ENCODE peak calls at places on chromosome 3, in ten cellular contexts. U, K, B, A, M, S, V, P, D and Q are unnamed samples.

GRCh38 chr3:149198611-149199010 is 23.0 kb downstream of the CP start:
- DNase-seq in K (no peak), D (no peak), V (no peak), A (no peak), B (no peak), U (no peak), P (no peak), M (no peak), S (no peak), Q (no peak)

GRCh38 chr3:12750223-12750622 is 8.8 kb downstream of the TMEM40 start:
- DNase-seq in D (no peak), P (no peak), S (peak; percentile 11), B (peak; percentile 47), A (no peak), V (peak; percentile 72), U (no peak), K (no peak), M (peak; percentile 24), Q (no peak)

GRCh38 chr3:55322649-55323048 is 164.5 kb downstream of the WNT5A start:
- DNase-seq in A (no peak), S (no peak), D (no peak), B (no peak), K (no peak), U (no peak), V (no peak), M (no peak), P (no peak), Q (no peak)

GRCh38 chr3:87793322-87793877 is 265.4 kb downstream of the CGGBP1 start:
- DNase-seq in A (no peak), P (no peak), V (no peak), D (no peak), B (no peak), M (no peak), U (no peak), S (no peak), K (no peak), Q (no peak)

GRCh38 chr3:126337980-126338651 is 19.1 kb downstream of the KLF15 start:
- DNase-seq in M (no peak), P (peak; percentile 39), S (no peak), A (peak; percentile 61), K (no peak), V (no peak), B (no peak), D (no peak), U (peak; percentile 64), Q (no peak)

GRCh38 chr3:14555835-14556234 is 15.7 kb upstream of the GRIP2 start:
- DNase-seq in K (no peak), D (no peak), V (peak; percentile 64), U (no peak), M (no peak), B (no peak), A (no peak), S (peak; percentile 20), P (no peak), Q (no peak)

GRCh38 chr3:187286467-187287059 is 5.0 kb downstream of the MASP1 start:
- DNase-seq in S (no peak), K (no peak), P (no peak), M (no peak), V (no peak), U (no peak), B (no peak), D (no peak), A (no peak), Q (no peak)

GRCh38 chr3:100915706-100916105 is 77.5 kb downstream of the ABI3BP start:
- DNase-seq in D (no peak), V (no peak), U (no peak), K (no peak), S (no peak), M (no peak), A (no peak), B (no peak), P (no peak), Q (no peak)

GRCh38 chr3:132321321-132321720 is 4.1 kb downstream of the ACP3 start:
- DNase-seq in D (no peak), S (no peak), K (no peak), A (no peak), V (peak; percentile 54), U (no peak), B (no peak), M (no peak), P (no peak), Q (no peak)

GRCh38 chr3:189636048-189636447 is 4.9 kb downstream of the TP63 start:
- DNase-seq in K (no peak), P (no peak), D (no peak), V (no peak), M (no peak), S (no peak), U (no peak), A (no peak), B (no peak), Q (no peak)

GRCh38 chr3:46135475-46135874 is 72.6 kb downstream of the CCR1 start:
- DNase-seq in A (no peak), V (no peak), S (no peak), M (no peak), D (no peak), K (no peak), B (no peak), P (no peak), U (no peak), Q (no peak)

GRCh38 chr3:58635371-58636285 is 30.9 kb downstream of the FAM3D start:
- DNase-seq in B (no peak), U (no peak), V (no peak), K (no peak), M (no peak), A (no peak), P (no peak), S (no peak), D (peak; percentile 37), Q (no peak)

GRCh38 chr3:146350852-146351251 is 99.9 kb upstream of the PLSCR4 start:
- DNase-seq in M (no peak), V (no peak), B (no peak), A (no peak), S (peak; percentile 41), K (no peak), D (no peak), U (no peak), P (no peak), Q (no peak)

GRCh38 chr3:47664519-47664918 is 85.9 kb upstream of the CSPG5 start:
- DNase-seq in A (no peak), B (peak; percentile 18), U (no peak), K (no peak), D (peak; percentile 11), V (no peak), S (no peak), M (no peak), P (no peak), Q (peak; percentile 6)

GRCh38 chr3:30733229-30733628 is 126.8 kb downstream of the TGFBR2 start:
- DNase-seq in A (no peak), U (no peak), B (no peak), D (no peak), P (no peak), V (no peak), M (no peak), K (no peak), S (no peak), Q (no peak)

GRCh38 chr3:119235151-119235550 is 5.5 kb downstream of the B4GALT4 start:
- DNase-seq in D (no peak), M (peak; percentile 10), U (no peak), B (no peak), A (no peak), S (no peak), K (no peak), V (no peak), P (no peak), Q (no peak)

GRCh38 chr3:100335137-100335833 is 728 bp downstream of the NIT2 start:
- DNase-seq in A (no peak), S (peak; percentile 34), B (no peak), U (no peak), M (peak; percentile 27), P (no peak), V (no peak), K (no peak), D (peak; percentile 26), Q (peak; percentile 23)

GRCh38 chr3:131713416-131714118 is 210.8 kb upstream of the MRPL3 start:
- DNase-seq in V (no peak), D (no peak), K (no peak), B (no peak), M (no peak), S (no peak), U (no peak), A (no peak), P (no peak), Q (no peak)

DNA sequence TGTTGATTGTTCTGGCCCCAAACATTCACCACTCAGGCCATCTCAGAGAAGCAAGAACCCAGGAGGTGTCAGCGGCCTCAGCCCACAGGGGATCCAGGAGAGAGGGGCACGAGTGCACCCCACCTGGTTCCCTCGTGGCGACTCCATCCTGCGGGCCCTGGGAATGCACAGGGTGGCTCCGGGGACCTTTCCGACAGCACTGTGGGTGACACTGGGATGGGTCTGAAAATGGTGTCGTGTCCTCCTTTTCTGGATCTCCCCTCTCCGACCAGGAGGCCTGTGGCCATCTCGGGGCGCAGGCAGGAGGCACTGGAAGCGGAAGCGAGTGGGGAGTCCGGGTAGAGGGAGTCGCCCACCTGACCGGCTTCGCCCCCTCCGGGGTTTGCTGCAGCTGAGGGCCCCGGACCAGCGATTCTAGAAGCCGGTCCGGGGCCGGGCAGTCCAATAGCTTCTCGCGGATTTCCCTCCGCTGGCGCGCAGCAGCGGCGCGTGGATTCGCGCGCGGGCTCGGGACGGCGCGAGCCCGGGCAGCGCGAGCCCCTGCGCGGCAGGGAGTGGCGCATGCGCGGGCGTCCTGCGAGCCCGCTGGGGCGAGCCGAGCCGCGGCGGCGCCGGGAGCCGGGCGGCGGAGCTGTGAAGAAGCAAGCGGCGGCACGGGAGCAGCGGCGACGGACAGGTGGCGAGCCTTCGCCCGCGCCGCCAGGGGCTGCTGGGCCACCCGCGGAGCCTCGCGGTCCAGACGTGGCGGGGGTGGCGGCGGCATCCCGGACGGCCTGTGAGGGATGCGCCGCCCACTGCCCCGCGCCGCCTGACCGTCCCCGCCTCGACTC is at the start of gene DOCK3:
- DNase-seq in S (peak; percentile 55), M (peak; percentile 59), U (peak; percentile 82), P (peak; percentile 58), V (peak; percentile 69), A (no peak), B (no peak), D (peak; percentile 63), K (no peak), Q (peak; percentile 69)
- TF ChIP-seq POLR2A in S (no peak), M (no peak), U (no peak), P (no peak), V (no peak), A (no peak), B (peak; percentile 44), D (no peak), K (no peak), Q (no peak)

GRCh38 chr3:8328971-8329370 is 172.7 kb upstream of the LMCD1 start:
- DNase-seq in P (no peak), V (no peak), K (no peak), U (no peak), D (no peak), M (no peak), B (no peak), A (no peak), S (no peak), Q (no peak)
- TF ChIP-seq POLR2AphosphoS5 in P (no peak), V (no peak), K (no peak), U (no peak), D (no peak), M (no peak), B (no peak), A (no peak), S (no peak), Q (no peak)

GRCh38 chr3:67018105-67018788 is 20.1 kb downstream of the KBTBD8 start:
- DNase-seq in A (no peak), S (peak; percentile 77), B (no peak), K (no peak), M (no peak), P (no peak), V (no peak), U (no peak), D (no peak), Q (no peak)
- TF ChIP-seq POLR2A in A (no peak), S (no peak), B (no peak), K (no peak), M (no peak), P (no peak), V (no peak), U (no peak), D (no peak), Q (no peak)

GRCh38 chr3:66115858-66116654 is 77.3 kb upstream of the MAGI1 start:
- DNase-seq in U (peak; percentile 66), B (peak; percentile 64), K (no peak), A (no peak), S (no peak), P (peak; percentile 55), D (no peak), M (peak; percentile 94), V (peak; percentile 34), Q (no peak)
- TF ChIP-seq POLR2AphosphoS5 in U (peak; percentile 70), B (no peak), K (no peak), A (no peak), S (peak; percentile 49), P (peak; percentile 72), D (no peak), M (peak; percentile 71), V (peak; percentile 50), Q (no peak)